ENCODE peak calls at places on chromosomes 11 and 22, in six cellular contexts. Z is upper lobe of right lung, D is left ventricle myocardium inferior, Y is body of pancreas, P is astrocyte of the cerebellum, T is hepatocyte. B is an unnamed sample.
A peak's percentile ranks its signal among the peaks of the same experiment; 100 is the strongest.

GRCh38 chr11:28110108-28110838 is 2.1 kb downstream of the METTL15 start:
- DNase-seq in Z (peak; percentile 87), D (peak; percentile 68), Y (peak; percentile 73), P (peak; percentile 51), T (peak; percentile 86), B (no peak)

GRCh38 chr11:45275823-45276222 is 10.3 kb downstream of the SYT13 start:
- DNase-seq in Z (no peak), D (no peak), Y (no peak), P (no peak), T (no peak), B (no peak)

GRCh38 chr11:79427126-79427525 is 13.7 kb downstream of the TENM4 start:
- DNase-seq in Z (no peak), D (no peak), Y (no peak), P (no peak), T (no peak), B (no peak)

GRCh38 chr11:67392182-67392715 is 463 bp downstream of the RAD9A start:
- DNase-seq in Z (no peak), D (no peak), Y (no peak), P (no peak), T (peak; percentile 47), B (no peak)

GRCh38 chr22:31814942-31815341 is 61.1 kb downstream of the DEPDC5 start:
- DNase-seq in Z (no peak), D (no peak), Y (no peak), P (no peak), T (no peak), B (no peak)

GRCh38 chr11:87235366-87235765 is 197.6 kb downstream of the TMEM135 start:
- DNase-seq in Z (no peak), D (no peak), Y (no peak), P (no peak), T (no peak), B (no peak)

GRCh38 chr11:255176-255575 is 18.4 kb downstream of the PSMD13 start:
- DNase-seq in Z (no peak), D (no peak), Y (no peak), P (no peak), T (no peak), B (no peak)

GRCh38 chr22:44892243-44892642 is 117.6 kb downstream of the PHF21B start:
- DNase-seq in Z (peak; percentile 49), D (no peak), Y (no peak), P (no peak), T (no peak), B (no peak)

GRCh38 chr11:37533830-37534229 is 935.8 kb upstream of the RAG2 start:
- DNase-seq in Z (no peak), D (no peak), Y (no peak), P (no peak), T (no peak), B (no peak)

GRCh38 chr11:58616594-58616993 is 5.9 kb upstream of the CNTF start:
- DNase-seq in Z (no peak), D (peak; percentile 35), Y (peak; percentile 57), P (peak; percentile 90), T (peak; percentile 23), B (peak; percentile 12)

GRCh38 chr11:111205622-111206385 is 39.7 kb upstream of the POU2AF2 start:
- DNase-seq in Z (no peak), D (no peak), Y (no peak), P (no peak), T (no peak), B (no peak)

GRCh38 chr11:130431337-130431773 is 2.9 kb upstream of the ADAMTS8 start:
- DNase-seq in Z (peak; percentile 75), D (peak; percentile 65), Y (peak; percentile 82), P (peak; percentile 61), T (peak; percentile 84), B (no peak)

GRCh38 chr11:95156133-95156731 is 66.6 kb downstream of the ENDOD1 start:
- DNase-seq in Z (no peak), D (no peak), Y (no peak), P (no peak), T (no peak), B (no peak)

GRCh38 chr11:29159552-29160465 is 857.0 kb downstream of the KCNA4 start:
- DNase-seq in Z (no peak), D (no peak), Y (peak; percentile 33), P (peak; percentile 67), T (peak; percentile 84), B (no peak)

GRCh38 chr22:42074153-42074750 is at the start of gene PHETA2:
- DNase-seq in Z (peak; percentile 85), D (peak; percentile 57), Y (peak; percentile 58), P (no peak), T (peak; percentile 52), B (no peak)

GRCh38 chr11:4826425-4826824 is 5.3 kb downstream of the OR51F2 start:
- DNase-seq in Z (no peak), D (no peak), Y (no peak), P (peak; percentile 37), T (peak; percentile 19), B (no peak)

GRCh38 chr11:123653997-123654565 is 343 bp downstream of the SCN3B start:
- DNase-seq in Z (peak; percentile 71), D (peak; percentile 58), Y (peak; percentile 56), P (no peak), T (peak; percentile 79), B (peak; percentile 12)

GRCh38 chr22:20174785-20175596 is 24.1 kb upstream of the CCDC188 start:
- DNase-seq in Z (no peak), D (no peak), Y (no peak), P (no peak), T (peak; percentile 38), B (no peak)

GRCh38 chr11:1863352-1864215 is 10.7 kb downstream of the LSP1 start:
- DNase-seq in Z (peak; percentile 82), D (peak; percentile 87), Y (peak; percentile 84), P (peak; percentile 69), T (peak; percentile 64), B (peak; percentile 54)

GRCh38 chr11:60939828-60940227 is 12.1 kb downstream of the SLC15A3 start:
- DNase-seq in Z (no peak), D (no peak), Y (no peak), P (no peak), T (peak; percentile 68), B (no peak)

GRCh38 chr11:16604784-16605439 is 133.5 kb upstream of the C11orf58 start:
- DNase-seq in Z (peak; percentile 82), D (peak; percentile 56), Y (peak; percentile 62), P (no peak), T (peak; percentile 77), B (no peak)
- H3K4me3 ChIP-seq in Z (peak overlapping the region; percentile 56), D (peak overlapping the region; percentile 83), Y (peak overlapping the region; percentile 40), P (peak overlapping the region; percentile 73), T (peak overlapping the region; percentile 92), B (peak overlapping the region; percentile 62)

GRCh38 chr22:26339755-26340154 is 89.3 kb upstream of the ASPHD2 start:
- DNase-seq in Z (no peak), D (no peak), Y (no peak), P (no peak), T (no peak), B (no peak)

DNA sequence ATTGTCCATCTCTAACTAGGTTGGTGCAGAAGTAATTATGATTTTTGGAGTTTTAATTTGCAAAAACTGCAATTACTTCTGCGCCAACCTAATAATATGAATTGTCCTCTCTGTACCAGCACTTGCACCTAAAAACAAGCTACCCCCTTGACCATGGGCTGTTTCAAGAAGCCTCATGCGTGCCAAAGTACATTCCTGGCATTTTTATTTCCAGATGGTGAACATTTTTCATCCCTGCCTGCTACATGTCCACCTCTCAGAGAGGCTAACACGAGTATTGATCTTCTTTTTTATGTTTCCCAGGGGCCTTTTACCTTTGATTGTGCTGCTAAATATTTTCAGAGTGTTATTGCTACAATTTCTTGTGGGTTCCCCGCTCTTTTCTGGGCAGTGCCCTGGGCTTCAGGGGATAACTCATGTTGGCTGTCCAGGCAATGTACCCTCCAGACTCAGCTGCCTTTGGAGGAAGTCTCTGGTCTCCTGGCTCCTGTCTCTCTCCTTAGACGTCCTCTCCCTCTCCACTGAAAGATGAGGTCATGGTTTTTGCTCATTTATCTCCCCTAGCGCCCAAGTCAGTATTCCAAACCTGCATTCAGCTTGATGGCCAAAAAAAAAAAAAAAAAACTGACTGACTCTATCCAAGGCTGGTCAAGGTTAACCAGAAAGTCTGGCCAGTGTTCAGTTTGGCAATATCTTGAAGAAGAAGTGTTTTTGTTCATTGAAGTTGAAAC is 86.2 kb upstream of the ASPHD2 start:
- DNase-seq in Z (no peak), D (no peak), Y (no peak), P (no peak), T (no peak), B (no peak)
- H3K4me3 ChIP-seq in Z (no peak overlapping the region), D (no peak overlapping the region), Y (no peak overlapping the region), P (no peak overlapping the region), T (no peak overlapping the region), B (no peak overlapping the region)

DNA sequence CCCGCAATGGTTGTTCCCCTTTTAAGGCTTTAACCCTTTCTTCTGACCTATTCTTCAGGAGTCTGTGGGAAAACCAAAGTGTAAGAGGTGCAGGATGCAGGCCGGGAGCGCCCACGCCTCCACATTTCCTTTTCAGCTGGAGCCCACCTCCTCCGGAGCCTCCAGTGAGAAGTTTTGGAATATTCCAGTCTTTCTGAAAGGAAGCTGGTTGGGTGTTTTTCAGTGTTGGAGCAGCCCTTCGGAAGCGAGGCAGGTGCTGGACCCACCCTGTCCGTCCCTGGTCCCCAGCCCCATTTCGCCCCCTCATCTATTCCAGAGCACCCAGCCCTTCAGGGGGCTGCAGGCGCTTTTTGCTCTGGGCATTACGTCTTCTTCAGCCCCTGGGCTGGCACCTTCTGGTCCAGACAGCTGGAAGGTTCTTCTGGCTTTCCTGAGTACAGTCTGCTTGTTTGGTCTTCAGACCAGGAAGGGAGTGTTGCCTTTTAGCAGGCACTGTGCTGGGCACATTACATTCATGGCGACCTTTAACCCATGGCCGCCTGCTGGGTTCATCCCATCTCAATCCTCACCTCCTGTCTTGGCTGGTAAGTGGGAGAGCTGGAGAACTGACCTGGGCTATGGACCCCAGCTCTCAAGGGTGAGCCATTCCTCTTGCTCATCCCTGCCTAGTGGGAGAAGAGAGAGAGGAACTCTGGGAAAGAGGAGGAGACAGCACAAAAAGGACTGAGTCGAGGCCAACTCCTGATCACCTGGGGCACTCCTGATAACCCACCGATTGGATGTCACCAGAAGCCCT is 685 bp upstream of the THY1 start:
- DNase-seq in Z (no peak), D (no peak), Y (no peak), P (no peak), T (no peak), B (no peak)
- H3K4me3 ChIP-seq in Z (no peak overlapping the region), D (peak overlapping the region; percentile 62), Y (no peak overlapping the region), P (peak overlapping the region; percentile 81), T (no peak overlapping the region), B (no peak overlapping the region)

DNA sequence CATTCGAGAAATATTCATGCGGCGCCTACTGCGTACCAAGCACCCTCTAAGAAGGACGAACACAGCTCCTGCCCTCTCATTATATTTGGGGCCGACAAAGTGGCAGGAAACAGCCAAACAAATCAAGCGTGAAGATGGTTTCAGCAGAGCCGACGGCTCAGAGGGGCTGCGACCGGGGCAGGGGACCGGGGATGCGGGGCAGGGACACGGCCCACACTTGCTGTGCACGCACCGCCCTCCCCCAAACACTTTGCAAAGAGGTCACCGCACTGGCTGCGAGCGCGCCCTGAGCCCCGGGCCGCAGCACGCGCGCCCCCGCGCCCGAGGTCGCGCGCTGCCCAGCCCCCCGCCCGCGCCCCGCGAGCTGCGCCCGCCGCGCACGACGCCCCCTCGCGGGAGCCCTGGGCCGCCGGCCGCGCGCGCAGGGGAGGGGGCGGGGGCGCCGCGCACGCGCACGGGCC is 255 bp upstream of the SYNGR1 start:
- DNase-seq in Z (no peak), D (peak; percentile 44), Y (peak; percentile 27), P (no peak), T (peak; percentile 81), B (no peak)
- H3K4me3 ChIP-seq in Z (peak overlapping the region; percentile 61), D (peak overlapping the region; percentile 87), Y (peak overlapping the region; percentile 0), P (peak overlapping the region; percentile 70), T (peak overlapping the region; percentile 47), B (peak overlapping the region; percentile 44)